ENCODE peak calls at places on chromosomes 5 and 9, in four cellular contexts. N is sigmoid colon, R is ELR, J is AG09319. K is an unnamed sample.

GRCh38 chr5:172597755-172598155 is 43.3 kb upstream of the NEURL1B start:
- DNase-seq in N (no peak), R (no peak), J (no peak), K (no peak)

GRCh38 chr5:113214026-113214425 is 220.8 kb downstream of the TSSK1B start:
- DNase-seq in N (no peak), R (no peak), J (no peak), K (no peak)

GRCh38 chr5:151742870-151743294 is 15.5 kb downstream of the ATOX1 start:
- DNase-seq in N (peak), R (peak), J (no peak), K (peak)

GRCh38 chr9:99345936-99346335 is 123.9 kb downstream of the SEC61B start:
- DNase-seq in N (no peak), R (peak), J (no peak), K (no peak)

GRCh38 chr5:67255881-67256280 is 59.3 kb upstream of the CD180 start:
- DNase-seq in N (no peak), R (no peak), J (no peak), K (no peak)

GRCh38 chr5:39906146-39906545 is 481.4 kb upstream of the DAB2 start:
- DNase-seq in N (no peak), R (peak), J (no peak), K (no peak)

GRCh38 chr5:442335-443238 is at the start of gene EXOC3:
- DNase-seq in N (peak), R (peak), J (peak), K (peak)

GRCh38 chr9:113220467-113221002 is 542 bp downstream of the FKBP15 start:
- DNase-seq in N (no peak), R (peak), J (no peak), K (no peak)

GRCh38 chr5:6704361-6704851 is 8.8 kb upstream of the TENT4A start:
- DNase-seq in N (peak), R (peak), J (peak), K (no peak)

GRCh38 chr9:113042884-113043657 is 13.5 kb downstream of the ZFP37 start:
- DNase-seq in N (no peak), R (peak), J (no peak), K (no peak)

GRCh38 chr9:113619156-113619861 is 155.8 kb downstream of the RGS3 start:
- DNase-seq in N (peak), R (no peak), J (no peak), K (no peak)

GRCh38 chr5:136157514-136157913 is 24.9 kb downstream of the SMAD5 start:
- DNase-seq in N (no peak), R (no peak), J (no peak), K (no peak)

GRCh38 chr5:142783601-142784291 is 13.6 kb downstream of the ARHGAP26 start:
- DNase-seq in N (peak), R (no peak), J (no peak), K (no peak)

GRCh38 chr5:88952344-88952743 is 69.4 kb upstream of the MEF2C start:
- DNase-seq in N (no peak), R (peak), J (no peak), K (peak)

GRCh38 chr5:135188233-135188909 is 154.3 kb upstream of the PITX1 start:
- DNase-seq in N (no peak), R (no peak), J (no peak), K (no peak)

GRCh38 chr9:8012986-8013385 is 213.4 kb upstream of the DMAC1 start:
- DNase-seq in N (no peak), R (no peak), J (no peak), K (no peak)

GRCh38 chr5:14357441-14357840 is 214.3 kb downstream of the TRIO start:
- DNase-seq in N (no peak), R (no peak), J (no peak), K (no peak)

GRCh38 chr9:127492616-127493015 is 41.3 kb downstream of the LRSAM1 start:
- DNase-seq in N (no peak), R (no peak), J (no peak), K (no peak)

GRCh38 chr5:68436686-68437520 is 221.3 kb downstream of the PIK3R1 start:
- DNase-seq in N (no peak), R (no peak), J (no peak), K (no peak)

GRCh38 chr5:121525731-121526130 is 326.0 kb upstream of the FTMT start:
- DNase-seq in N (no peak), R (peak), J (no peak), K (no peak)

GRCh38 chr9:69809304-69809863 is 11.2 kb upstream of the CFAP95 start:
- DNase-seq in N (no peak), R (peak), J (no peak), K (peak)

GRCh38 chr5:159640921-159641320 is 275.4 kb upstream of the ADRA1B start:
- DNase-seq in N (no peak), R (no peak), J (no peak), K (no peak)

GRCh38 chr9:128056887-128057723 is 10.0 kb downstream of the NAIF1 start:
- DNase-seq in N (no peak), R (no peak), J (no peak), K (no peak)

GRCh38 chr9:117265253-117265652 is 149.6 kb downstream of the ASTN2 start:
- DNase-seq in N (no peak), R (no peak), J (no peak), K (no peak)

GRCh38 chr5:17412760-17413671 is 85.0 kb upstream of the TAF11L2 start:
- DNase-seq in N (no peak), R (peak), J (no peak), K (no peak)

GRCh38 chr5:112276996-112277395 is 142.1 kb downstream of the EPB41L4A start:
- DNase-seq in N (no peak), R (no peak), J (no peak), K (no peak)

GRCh38 chr5:78717674-78718073 is 69.1 kb upstream of the LHFPL2 start:
- DNase-seq in N (no peak), R (peak), J (no peak), K (no peak)

GRCh38 chr9:98576859-98577258 is 131.9 kb downstream of the GABBR2 start:
- DNase-seq in N (no peak), R (no peak), J (no peak), K (no peak)